ENCODE peak calls at places on chromosomes 11 and 22, in six cellular contexts. A is psoas muscle, P is heart left ventricle, N is BE2C, S is adrenal gland, W is fibroblast of mammary gland. O is an unnamed sample.

GRCh38 chr11:36817336-36817965 is 219.4 kb upstream of the RAG2 start:
- DNase-seq in A (no peak), P (no peak), N (no peak), S (no peak), W (peak), O (no peak)

GRCh38 chr11:128734439-128735224 is 40.8 kb downstream of the FLI1 start:
- DNase-seq in A (no peak), P (peak), N (no peak), S (no peak), W (no peak), O (no peak)

GRCh38 chr11:64376071-64376470 is 17.1 kb downstream of the RPS6KA4 start:
- DNase-seq in A (no peak), P (no peak), N (no peak), S (no peak), W (no peak), O (no peak)

GRCh38 chr11:14587203-14587602 is 56.4 kb upstream of the PDE3B start:
- DNase-seq in A (no peak), P (no peak), N (no peak), S (no peak), W (no peak), O (no peak)

GRCh38 chr11:70734379-70734778 is 336.1 kb downstream of the CTTN start:
- DNase-seq in A (no peak), P (no peak), N (no peak), S (no peak), W (no peak), O (no peak)

GRCh38 chr11:66292543-66293332 is 1.0 kb downstream of the TMEM151A start:
- DNase-seq in A (no peak), P (no peak), N (no peak), S (no peak), W (no peak), O (no peak)

GRCh38 chr11:102144357-102145342 is 34.4 kb downstream of the YAP1 start:
- DNase-seq in A (no peak), P (peak), N (no peak), S (peak), W (peak), O (peak)

GRCh38 chr11:33376331-33377099 is 119.3 kb downstream of the HIPK3 start:
- DNase-seq in A (no peak), P (no peak), N (no peak), S (no peak), W (no peak), O (no peak)

GRCh38 chr11:115385211-115385610 is 119.0 kb downstream of the CADM1 start:
- DNase-seq in A (no peak), P (no peak), N (no peak), S (no peak), W (no peak), O (no peak)

GRCh38 chr11:100925935-100926334 is 203.7 kb downstream of the PGR start:
- DNase-seq in A (no peak), P (no peak), N (no peak), S (no peak), W (peak), O (peak)

GRCh38 chr11:84384637-84385227 is 1098.6 kb upstream of the CCDC90B start:
- DNase-seq in A (peak), P (no peak), N (peak), S (peak), W (peak), O (peak)

GRCh38 chr22:19595532-19595931 is 71.3 kb upstream of the CLDN5 start:
- DNase-seq in A (no peak), P (no peak), N (no peak), S (no peak), W (no peak), O (no peak)

GRCh38 chr11:9689721-9690120 is 25.8 kb downstream of the SWAP70 start:
- DNase-seq in A (no peak), P (no peak), N (no peak), S (no peak), W (peak), O (no peak)

GRCh38 chr11:101022256-101022655 is 107.4 kb downstream of the PGR start:
- DNase-seq in A (no peak), P (no peak), N (no peak), S (no peak), W (no peak), O (no peak)

GRCh38 chr22:32527756-32528155 is 53.1 kb downstream of the FBXO7 start:
- DNase-seq in A (no peak), P (no peak), N (peak), S (no peak), W (no peak), O (no peak)

GRCh38 chr11:26062665-26063064 is 269.3 kb upstream of the ANO3 start:
- DNase-seq in A (no peak), P (no peak), N (no peak), S (no peak), W (no peak), O (no peak)

GRCh38 chr11:95584180-95584579 is 205.4 kb downstream of the FAM76B start:
- DNase-seq in A (no peak), P (no peak), N (no peak), S (no peak), W (peak), O (no peak)

GRCh38 chr22:19871023-19871844 is 16.6 kb upstream of the GNB1L start:
- DNase-seq in A (no peak), P (no peak), N (peak), S (peak), W (no peak), O (no peak)

GRCh38 chr22:19036523-19037273 is 85.5 kb downstream of the DGCR2 start:
- DNase-seq in A (no peak), P (no peak), N (no peak), S (no peak), W (peak), O (no peak)

GRCh38 chr11:102229510-102230119 is 87.7 kb upstream of the BIRC3 start:
- DNase-seq in A (no peak), P (no peak), N (no peak), S (no peak), W (no peak), O (no peak)

GRCh38 chr22:24230911-24231656 is 13.8 kb downstream of the GGT5 start:
- DNase-seq in A (no peak), P (no peak), N (no peak), S (peak), W (no peak), O (no peak)

GRCh38 chr11:128587415-128587814 is at the start of gene ETS1:
- DNase-seq in A (no peak), P (no peak), N (no peak), S (no peak), W (no peak), O (no peak)

GRCh38 chr22:35622132-35622913 is 5.2 kb upstream of the MB start:
- DNase-seq in A (peak), P (peak), N (peak), S (peak), W (no peak), O (no peak)

GRCh38 chr22:48139776-48140175 is 1377.3 kb downstream of the TBC1D22A start:
- DNase-seq in A (no peak), P (no peak), N (no peak), S (no peak), W (no peak), O (no peak)

GRCh38 chr22:21587803-21588611 is 20.5 kb downstream of the UBE2L3 start:
- DNase-seq in A (no peak), P (no peak), N (no peak), S (no peak), W (peak), O (no peak)

GRCh38 chr11:57640068-57640800 is 9.5 kb downstream of the YPEL4 start:
- DNase-seq in A (no peak), P (no peak), N (no peak), S (no peak), W (no peak), O (no peak)

GRCh38 chr11:57638811-57639320 is 10.8 kb downstream of the YPEL4 start:
- DNase-seq in A (no peak), P (no peak), N (no peak), S (no peak), W (peak), O (no peak)

GRCh38 chr11:57638005-57638760 is 11.5 kb downstream of the YPEL4 start:
- DNase-seq in A (peak), P (peak), N (peak), S (peak), W (peak), O (peak)

GRCh38 chr11:57641011-57641410 is 8.7 kb downstream of the YPEL4 start:
- DNase-seq in A (peak), P (no peak), N (peak), S (no peak), W (peak), O (no peak)

GRCh38 chr11:57639321-57640067 is 10.2 kb downstream of the YPEL4 start:
- DNase-seq in A (no peak), P (no peak), N (peak), S (no peak), W (peak), O (no peak)
- TF ChIP-seq CTCF in A (no peak), P (no peak), N (no peak), S (no peak), W (no peak), O (peak)

DNA sequence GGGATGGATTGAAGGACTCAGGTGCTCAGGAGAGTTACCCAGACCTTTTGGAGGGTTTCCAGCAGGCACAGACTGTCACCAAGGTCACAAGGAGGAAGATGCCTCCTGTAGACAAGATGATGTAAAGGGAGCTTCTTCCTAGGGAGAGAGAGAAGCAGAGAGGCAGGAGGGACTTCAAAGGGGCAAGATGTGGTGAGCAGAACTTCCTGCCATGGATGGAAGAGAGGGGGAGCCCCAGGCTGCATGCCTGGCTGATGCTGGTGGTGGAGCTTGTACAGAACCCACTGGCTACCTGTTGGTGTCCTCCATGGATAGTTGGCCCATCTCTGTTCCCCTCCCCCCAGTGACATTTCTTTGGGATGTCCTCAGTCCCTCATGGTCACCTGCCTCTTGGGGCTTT is 4.2 kb downstream of the HEPN1 start:
- DNase-seq in A (no peak), P (no peak), N (no peak), S (no peak), W (no peak), O (no peak)
- TF ChIP-seq CTCF in A (no peak), P (no peak), N (no peak), S (no peak), W (no peak), O (no peak)

DNA sequence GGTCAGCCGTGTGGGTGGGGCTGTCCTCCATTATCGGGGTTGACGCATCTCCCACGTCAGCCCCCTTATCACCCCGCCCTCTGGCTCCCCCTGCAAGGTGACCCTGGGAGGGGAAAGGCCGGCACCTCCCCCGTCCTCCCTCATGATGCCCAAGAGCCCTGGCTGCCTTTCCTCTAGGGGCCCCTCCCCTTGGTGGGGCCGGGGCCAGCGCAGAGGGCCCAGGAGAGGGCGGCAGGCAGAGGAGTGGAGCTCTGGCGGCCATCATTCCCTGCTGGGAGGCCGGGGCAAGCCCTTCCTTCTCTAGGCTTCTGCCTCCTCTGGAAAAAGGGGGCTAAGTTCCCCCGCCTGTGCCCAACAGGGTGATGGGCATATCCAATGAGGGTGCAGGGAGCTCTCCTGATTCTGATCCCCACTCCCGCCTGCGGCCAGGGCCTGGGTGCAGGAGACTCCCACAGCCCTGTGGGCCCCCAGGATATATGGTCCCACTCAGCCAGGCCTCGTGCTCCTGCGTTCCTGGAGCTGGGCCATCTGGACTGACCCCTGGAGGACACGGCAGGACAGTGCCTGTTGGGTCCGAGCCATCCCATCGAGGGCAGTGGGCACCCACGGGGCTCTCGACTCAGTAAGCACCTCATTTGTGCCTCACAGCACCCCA is 12.3 kb downstream of the MYRF start:
- DNase-seq in A (no peak), P (no peak), N (no peak), S (peak), W (no peak), O (no peak)
- TF ChIP-seq CTCF in A (no peak), P (no peak), N (no peak), S (no peak), W (no peak), O (no peak)

GRCh38 chr22:37484115-37485005 is 1.8 kb downstream of the MFNG start:
- DNase-seq in A (peak), P (peak), N (no peak), S (peak), W (no peak), O (no peak)

GRCh38 chr22:37483594-37484114 is 2.5 kb downstream of the MFNG start:
- DNase-seq in A (no peak), P (no peak), N (no peak), S (no peak), W (no peak), O (no peak)

GRCh38 chr22:37481347-37481907 is 4.8 kb downstream of the MFNG start:
- DNase-seq in A (no peak), P (no peak), N (no peak), S (no peak), W (no peak), O (no peak)

GRCh38 chr22:37482244-37482643 is 3.9 kb downstream of the MFNG start:
- DNase-seq in A (no peak), P (no peak), N (no peak), S (no peak), W (no peak), O (no peak)

DNA sequence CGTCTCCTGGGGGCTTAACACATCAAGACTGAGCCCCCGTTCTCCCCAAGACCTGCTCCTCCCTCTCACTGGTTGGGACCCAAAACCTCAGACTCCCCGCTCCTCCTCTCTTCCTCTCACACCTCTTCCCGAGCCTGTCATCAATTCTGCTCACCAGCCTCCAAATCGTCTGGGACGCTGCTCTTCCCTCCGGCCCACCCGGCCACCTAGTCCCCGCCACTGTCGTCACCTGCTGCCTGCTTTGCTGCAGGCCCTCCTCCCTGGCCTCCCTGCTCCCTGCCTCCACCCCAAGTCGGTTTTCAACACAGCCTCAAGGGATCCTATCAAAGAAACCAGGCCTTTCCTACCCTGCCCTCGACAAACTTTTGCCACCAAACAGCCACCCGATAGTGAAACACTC is 3.1 kb downstream of the MFNG start:
- DNase-seq in A (no peak), P (no peak), N (no peak), S (no peak), W (no peak), O (no peak)
- TF ChIP-seq CTCF in A (no peak), P (no peak), N (no peak), S (no peak), W (no peak), O (no peak)

GRCh38 chr22:17201285-17201945 is 17.8 kb downstream of the ADA2 start:
- DNase-seq in A (no peak), P (no peak), N (no peak), S (no peak), W (peak), O (no peak)
- TF ChIP-seq CTCF in A (peak), P (peak), N (peak), S (peak), W (peak), O (peak)

GRCh38 chr22:38866399-38867123 is 5.5 kb downstream of the CBX6 start:
- DNase-seq in A (no peak), P (no peak), N (peak), S (no peak), W (no peak), O (no peak)
- TF ChIP-seq CTCF in A (no peak), P (no peak), N (no peak), S (no peak), W (no peak), O (no peak)

GRCh38 chr22:43923191-43923590 is 414 bp upstream of the PNPLA3 start:
- DNase-seq in A (no peak), P (no peak), N (no peak), S (no peak), W (no peak), O (no peak)

GRCh38 chr22:43919106-43919965 is 4.3 kb upstream of the PNPLA3 start:
- DNase-seq in A (no peak), P (no peak), N (no peak), S (no peak), W (peak), O (no peak)

GRCh38 chr22:43921361-43921760 is 2.2 kb upstream of the PNPLA3 start:
- DNase-seq in A (peak), P (no peak), N (no peak), S (peak), W (peak), O (peak)

GRCh38 chr22:43923631-43924548 is at the start of gene PNPLA3:
- DNase-seq in A (peak), P (peak), N (peak), S (peak), W (peak), O (peak)

DNA sequence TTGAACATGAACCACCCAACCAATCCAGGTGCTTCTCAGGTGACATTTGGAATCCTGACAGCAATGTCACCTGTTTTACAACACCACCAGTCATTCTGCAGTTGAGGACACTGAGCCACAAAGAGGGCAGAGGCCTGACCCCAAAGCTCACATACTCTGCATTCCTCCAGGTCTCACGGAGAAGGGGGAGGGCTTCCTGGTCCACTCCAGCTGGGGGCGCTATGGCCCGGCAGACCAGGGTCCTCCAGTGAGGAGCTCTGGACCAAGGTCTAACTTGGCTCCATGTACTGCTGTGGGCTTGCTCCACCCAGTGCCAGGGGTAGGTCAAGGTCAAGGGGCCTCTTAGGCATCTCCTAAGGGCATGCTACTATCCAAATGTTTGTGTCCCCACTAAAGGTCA is 1.5 kb upstream of the PNPLA3 start:
- DNase-seq in A (no peak), P (no peak), N (no peak), S (no peak), W (no peak), O (no peak)
- TF ChIP-seq CTCF in A (no peak), P (no peak), N (peak), S (no peak), W (no peak), O (peak)

GRCh38 chr11:86418929-86419328 is 44.2 kb downstream of the CCDC81 start:
- DNase-seq in A (no peak), P (no peak), N (no peak), S (no peak), W (peak), O (no peak)
- TF ChIP-seq CTCF in A (peak), P (peak), N (no peak), S (peak), W (peak), O (peak)

GRCh38 chr11:68772936-68773335 is 21.6 kb upstream of the TESMIN start:
- DNase-seq in A (no peak), P (no peak), N (no peak), S (no peak), W (no peak), O (no peak)
- TF ChIP-seq CTCF in A (no peak), P (no peak), N (no peak), S (no peak), W (no peak), O (no peak)

GRCh38 chr11:116512841-116513240 is 259.9 kb downstream of the BUD13 start:
- DNase-seq in A (no peak), P (no peak), N (no peak), S (no peak), W (no peak), O (no peak)
- TF ChIP-seq CTCF in A (no peak), P (no peak), N (no peak), S (no peak), W (no peak), O (no peak)